ENCODE peak calls at places on chromosomes 3 and 15, in eight cellular contexts. T is neuronal stem cell; S is lung; X is PC-9; E is breast epithelium; N is left ventricle myocardium inferior; M is endodermal cell; K is CD8-positive, alpha-beta memory T cell. P is an unnamed sample.

GRCh38 chr15:85112997-85113396 is 131.3 kb downstream of the PDE8A start:
- DNase-seq in T (no peak), S (no peak), X (no peak), E (no peak), N (no peak), M (no peak), K (no peak), P (no peak)

GRCh38 chr15:26097216-26097615 is 234.1 kb upstream of the ATP10A start:
- DNase-seq in T (no peak), S (no peak), X (no peak), E (no peak), N (no peak), M (no peak), K (no peak), P (no peak)

GRCh38 chr3:53936347-53936746 is 44.7 kb upstream of the SELENOK start:
- DNase-seq in T (no peak), S (no peak), X (no peak), E (no peak), N (no peak), M (no peak), K (no peak), P (no peak)

GRCh38 chr3:194900886-194901522 is 215.3 kb downstream of the FAM43A start:
- DNase-seq in T (no peak), S (peak; percentile 16), X (no peak), E (no peak), N (no peak), M (no peak), K (no peak), P (no peak)

GRCh38 chr15:64527263-64527984 is 67.0 kb downstream of the ZNF609 start:
- DNase-seq in T (no peak), S (no peak), X (no peak), E (no peak), N (no peak), M (no peak), K (no peak), P (no peak)

GRCh38 chr3:147672035-147672434 is 262.9 kb downstream of the ZIC1 start:
- DNase-seq in T (no peak), S (no peak), X (no peak), E (no peak), N (no peak), M (no peak), K (no peak), P (no peak)

GRCh38 chr3:194772241-194773000 is 86.7 kb downstream of the FAM43A start:
- DNase-seq in T (no peak), S (no peak), X (no peak), E (no peak), N (no peak), M (peak; percentile 26), K (no peak), P (no peak)

GRCh38 chr15:76298986-76299385 is 12.3 kb downstream of the ETFA start:
- DNase-seq in T (no peak), S (no peak), X (no peak), E (no peak), N (no peak), M (no peak), K (no peak), P (no peak)

GRCh38 chr3:120450261-120450913 is 405 bp downstream of the FSTL1 start:
- DNase-seq in T (peak; percentile 24), S (no peak), X (peak; percentile 34), E (peak; percentile 53), N (peak; percentile 41), M (peak; percentile 70), K (no peak), P (no peak)

GRCh38 chr15:63752075-63752684 is 81.6 kb downstream of the HERC1 start:
- DNase-seq in T (no peak), S (peak; percentile 37), X (peak; percentile 11), E (no peak), N (no peak), M (peak; percentile 56), K (no peak), P (no peak)

GRCh38 chr15:85329561-85330421 is 50.6 kb upstream of the AKAP13 start:
- DNase-seq in T (no peak), S (no peak), X (no peak), E (no peak), N (peak; percentile 47), M (no peak), K (no peak), P (no peak)

GRCh38 chr3:57221883-57222282 is 5.6 kb upstream of the APPL1 start:
- DNase-seq in T (no peak), S (no peak), X (no peak), E (no peak), N (no peak), M (no peak), K (no peak), P (no peak)

GRCh38 chr15:87576486-87577176 is 679.9 kb downstream of the NTRK3 start:
- DNase-seq in T (no peak), S (no peak), X (no peak), E (no peak), N (no peak), M (no peak), K (no peak), P (no peak)

GRCh38 chr3:34024447-34025240 is 226.2 kb downstream of the PDCD6IP start:
- DNase-seq in T (no peak), S (no peak), X (no peak), E (no peak), N (no peak), M (no peak), K (no peak), P (no peak)

GRCh38 chr15:28885630-28886430 is at the start of gene APBA2:
- DNase-seq in T (no peak), S (no peak), X (no peak), E (no peak), N (no peak), M (peak; percentile 83), K (peak; percentile 9), P (no peak)

GRCh38 chr15:83445653-83446052 is 1.5 kb upstream of the SH3GL3 start:
- DNase-seq in T (no peak), S (no peak), X (no peak), E (no peak), N (no peak), M (no peak), K (no peak), P (no peak)

GRCh38 chr3:48532271-48532973 is 24.2 kb downstream of the PFKFB4 start:
- DNase-seq in T (no peak), S (no peak), X (no peak), E (no peak), N (no peak), M (no peak), K (no peak), P (no peak)

GRCh38 chr3:197511130-197511529 is 44.6 kb downstream of the BDH1 start:
- DNase-seq in T (no peak), S (no peak), X (no peak), E (no peak), N (no peak), M (no peak), K (no peak), P (no peak)

GRCh38 chr15:70036585-70037343 is 61.0 kb downstream of the TLE3 start:
- DNase-seq in T (no peak), S (no peak), X (peak; percentile 73), E (peak; percentile 14), N (no peak), M (no peak), K (no peak), P (no peak)

GRCh38 chr3:123282461-123282860 is 80.7 kb downstream of the SEC22A start:
- DNase-seq in T (no peak), S (peak; percentile 26), X (no peak), E (no peak), N (no peak), M (peak; percentile 72), K (no peak), P (no peak)

GRCh38 chr3:9622438-9622837 is 26.9 kb upstream of the MTMR14 start:
- DNase-seq in T (no peak), S (no peak), X (peak; percentile 10), E (no peak), N (no peak), M (no peak), K (no peak), P (no peak)

GRCh38 chr15:52787549-52788098 is 2.5 kb downstream of the ONECUT1 start:
- DNase-seq in T (no peak), S (no peak), X (no peak), E (no peak), N (no peak), M (peak; percentile 76), K (no peak), P (no peak)

GRCh38 chr15:100030586-100031249 is 297.5 kb upstream of the LYSMD4 start:
- DNase-seq in T (no peak), S (no peak), X (no peak), E (no peak), N (no peak), M (peak; percentile 7), K (no peak), P (no peak)

DNA sequence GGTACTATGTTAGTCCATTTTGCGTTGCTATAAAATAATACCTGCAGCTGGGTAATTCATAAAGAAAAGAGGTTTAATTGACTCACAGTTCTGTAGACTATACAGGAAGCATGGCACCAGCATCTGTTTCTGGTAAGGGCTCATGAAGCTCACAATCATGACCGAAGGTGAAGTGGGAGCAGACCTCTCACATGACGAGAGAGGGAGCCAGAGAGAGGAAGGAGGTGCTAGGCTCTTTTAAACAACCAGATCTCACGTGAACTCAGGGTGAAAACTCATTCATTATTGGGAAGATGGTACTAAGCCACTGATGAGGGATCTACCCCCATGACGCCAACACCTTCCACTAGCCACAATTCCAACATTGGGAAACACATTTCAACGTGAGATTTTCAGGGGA is 301.7 kb upstream of the MDFIC2 start:
- DNase-seq in T (no peak), S (no peak), X (no peak), E (no peak), N (no peak), M (no peak), K (no peak), P (no peak)
- H3K9me3 ChIP-seq in T (peaks cover 1% of the 10 kb centered on the region), S (no peaks in the 10 kb centered on the region), X (no peaks in the 10 kb centered on the region), E (no peaks in the 10 kb centered on the region), N (no peaks in the 10 kb centered on the region), M (no peaks in the 10 kb centered on the region), K (no peaks in the 10 kb centered on the region), P (no peaks in the 10 kb centered on the region)

DNA sequence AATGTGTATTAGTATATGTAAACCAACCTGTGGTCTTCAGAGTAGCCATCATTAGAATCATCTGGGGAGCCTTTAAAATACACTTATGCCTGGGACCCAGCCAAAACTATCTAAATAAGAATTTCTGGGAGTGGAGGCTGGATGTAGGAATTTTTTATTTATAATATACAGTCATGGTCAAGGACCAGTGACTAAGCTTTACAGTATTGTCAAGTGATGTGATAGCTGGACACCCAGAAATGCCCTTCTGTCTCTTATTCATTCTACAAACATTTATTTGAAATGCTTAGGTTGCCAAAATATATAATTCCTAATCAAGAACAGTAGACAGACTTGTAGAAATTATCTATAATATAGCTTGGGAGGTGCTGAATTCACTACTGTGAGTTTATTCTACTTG is 132.2 kb downstream of the MBNL1 start:
- DNase-seq in T (no peak), S (no peak), X (no peak), E (no peak), N (no peak), M (no peak), K (no peak), P (no peak)
- H3K9me3 ChIP-seq in T (no peaks in the 10 kb centered on the region), S (no peaks in the 10 kb centered on the region), X (no peaks in the 10 kb centered on the region), E (no peaks in the 10 kb centered on the region), N (no peaks in the 10 kb centered on the region), M (no peaks in the 10 kb centered on the region), K (no peaks in the 10 kb centered on the region), P (no peaks in the 10 kb centered on the region)

GRCh38 chr3:4515896-4516295 is 22.7 kb downstream of the ITPR1 start:
- DNase-seq in T (no peak), S (no peak), X (no peak), E (no peak), N (no peak), M (no peak), K (no peak), P (no peak)
- H3K9me3 ChIP-seq in T (no peaks in the 10 kb centered on the region), S (no peaks in the 10 kb centered on the region), X (no peaks in the 10 kb centered on the region), E (no peaks in the 10 kb centered on the region), N (no peaks in the 10 kb centered on the region), M (no peaks in the 10 kb centered on the region), K (no peaks in the 10 kb centered on the region), P (no peaks in the 10 kb centered on the region)

GRCh38 chr15:72540606-72541237 is 66.6 kb downstream of the ARIH1 start:
- DNase-seq in T (no peak), S (no peak), X (no peak), E (no peak), N (no peak), M (no peak), K (no peak), P (no peak)
- H3K9me3 ChIP-seq in T (peaks cover 3% of the 10 kb centered on the region), S (no peaks in the 10 kb centered on the region), X (peaks cover 8% of the 10 kb centered on the region), E (peaks cover 6% of the 10 kb centered on the region), N (peaks cover 13% of the 10 kb centered on the region), M (peaks cover 31% of the 10 kb centered on the region), K (peaks cover 5% of the 10 kb centered on the region), P (no peaks in the 10 kb centered on the region)